ENCODE peak calls at places on chromosomes 4 and X, in four cellular contexts. U is GM23248; L is HFFc6; G is activated CD4-positive, alpha-beta T cell treated with anti-CD3 and anti-CD28 coated beads, Interleukin-2, amount 50 U/mL, for 1 hour. X is an unnamed sample.

GRCh38 chr4:74114234-74114633 is 15.2 kb upstream of the CXCL2 start:
- DNase-seq in U (peak), L (peak), G (no peak), X (no peak)

GRCh38 chrX:2342281-2342688 is 158.5 kb downstream of the DHRSX start:
- DNase-seq in G (no peak), L (no peak), U (no peak), X (no peak)

GRCh38 chrX:43644124-43644701 is 11.9 kb upstream of the MAOA start:
- DNase-seq in G (no peak), L (no peak), U (peak), X (peak)

GRCh38 chr4:170853422-170854021 is 763.8 kb upstream of the AADAT start:
- DNase-seq in U (peak), G (no peak), L (no peak), X (peak)

GRCh38 chrX:77788050-77788449 is 2.0 kb upstream of the ATRX start:
- DNase-seq in L (peak), G (no peak), U (no peak), X (peak)

GRCh38 chrX:123481908-123482873 is 250.7 kb downstream of the THOC2 start:
- DNase-seq in L (peak), U (peak), G (no peak), X (no peak)

GRCh38 chr4:171246948-171247347 is 566.3 kb upstream of the GALNTL6 start:
- DNase-seq in G (no peak), L (no peak), U (no peak), X (no peak)

GRCh38 chrX:150200820-150201287 is 162.3 kb upstream of the MAMLD1 start:
- DNase-seq in U (peak), G (no peak), L (peak), X (peak)

GRCh38 chr4:186920486-186920885 is 196.8 kb upstream of the FAT1 start:
- DNase-seq in U (peak), L (no peak), G (no peak), X (no peak)

GRCh38 chr4:67130411-67130810 is 414.9 kb downstream of the CENPC start:
- DNase-seq in L (no peak), U (no peak), G (no peak), X (no peak)

GRCh38 chr4:8272472-8273428 is 3.2 kb downstream of the HTRA3 start:
- DNase-seq in U (no peak), G (no peak), L (no peak), X (no peak)

GRCh38 chr4:74444891-74445642 is at the start of gene AREG:
- DNase-seq in L (peak), G (peak), U (peak), X (peak)

GRCh38 chrX:70552174-70552704 is 107.6 kb downstream of the DLG3 start:
- DNase-seq in L (no peak), U (no peak), G (no peak), X (no peak)

GRCh38 chr4:66606215-66606614 is 935.9 kb upstream of the EPHA5 start:
- DNase-seq in L (no peak), G (no peak), U (no peak), X (no peak)

GRCh38 chr4:15691346-15692140 is 9.9 kb downstream of the FAM200B start:
- DNase-seq in G (no peak), U (peak), L (peak), X (no peak)

GRCh38 chr4:19983072-19983471 is 268.6 kb upstream of the SLIT2 start:
- DNase-seq in U (peak), L (peak), G (no peak), X (no peak)

GRCh38 chr4:69781458-69782418 is 21.3 kb upstream of the SULT1B1 start:
- DNase-seq in L (no peak), G (no peak), U (no peak), X (peak)

GRCh38 chr4:155666701-155667537 is at the start of gene GUCY1A1:
- DNase-seq in L (no peak), G (no peak), U (peak), X (peak)

GRCh38 chr4:90958256-90958895 is 831.2 kb downstream of the CCSER1 start:
- DNase-seq in U (no peak), L (no peak), G (no peak), X (peak)

GRCh38 chrX:109472939-109473713 is 8.8 kb downstream of the GUCY2F start:
- DNase-seq in G (no peak), U (peak), L (peak), X (peak)

GRCh38 chr4:154559141-154559841 is 3.5 kb upstream of the FGB start:
- DNase-seq in G (no peak), L (peak), U (peak), X (peak)

GRCh38 chr4:55358668-55359067 is 12.6 kb downstream of the SRD5A3 start:
- DNase-seq in U (peak), G (no peak), L (peak), X (no peak)

GRCh38 chrX:129701624-129702069 is 37.1 kb upstream of the XPNPEP2 start:
- DNase-seq in L (no peak), U (peak), G (no peak), X (no peak)

GRCh38 chr4:7547368-7548040 is 112.8 kb upstream of the PSAPL1 start:
- DNase-seq in L (no peak), U (no peak), G (no peak), X (no peak)

GRCh38 chrX:149185087-149185486 is 320.0 kb downstream of the IDS start:
- DNase-seq in U (peak), L (no peak), G (no peak), X (no peak)

GRCh38 chr4:71251266-71251665 is 87.6 kb upstream of the SLC4A4 start:
- DNase-seq in G (no peak), L (peak), U (peak), X (no peak)

GRCh38 chr4:176242764-176243347 is 26.2 kb downstream of the ASB5 start:
- DNase-seq in U (no peak), G (no peak), L (no peak), X (no peak)

GRCh38 chr4:7197910-7198309 is 5.6 kb downstream of the SORCS2 start:
- DNase-seq in L (no peak), U (peak), G (no peak), X (no peak)

GRCh38 chrX:15674514-15674898 is 9.9 kb upstream of the CLTRN start:
- DNase-seq in L (peak), G (peak), U (peak), X (peak)

X was measured in hepatocyte.